ENCODE peak calls at places on chromosomes 13 and 19, in four cellular contexts. V is chondrocyte, X is activated T-cell treated with anti-CD3 and anti-CD28 coated beads for 1 hour, N is fibroblast of lung. K is an unnamed sample.

GRCh38 chr13:60398438-60398891 is 1.4 kb downstream of the TDRD3 start:
- DNase-seq in X (no peak), V (no peak), N (no peak), K (no peak)

GRCh38 chr13:96003304-96003703 is 49.9 kb downstream of the UGGT2 start:
- DNase-seq in V (no peak), X (no peak), N (peak), K (no peak)

GRCh38 chr19:1366899-1367870 is 16.5 kb upstream of the NDUFS7 start:
- DNase-seq in V (no peak), N (no peak), X (no peak), K (no peak)

GRCh38 chr19:31173991-31174390 is 175.2 kb downstream of the TSHZ3 start:
- DNase-seq in X (no peak), V (no peak), N (no peak), K (no peak)

GRCh38 chr13:75101997-75102720 is 379.8 kb downstream of the TBC1D4 start:
- DNase-seq in N (peak), V (no peak), X (no peak), K (peak)

GRCh38 chr19:54451331-54451871 is 2.4 kb downstream of the LENG8 start:
- DNase-seq in V (peak), N (peak), X (no peak), K (no peak)

GRCh38 chr19:19463348-19464117 is 51.8 kb downstream of the TSSK6 start:
- DNase-seq in N (peak), V (no peak), X (no peak), K (peak)

GRCh38 chr19:31294189-31294588 is 55.0 kb downstream of the TSHZ3 start:
- DNase-seq in N (no peak), X (no peak), V (no peak), K (no peak)

GRCh38 chr13:102295316-102296048 is 106.4 kb downstream of the FGF14 start:
- DNase-seq in V (no peak), X (no peak), N (peak), K (no peak)

GRCh38 chr19:18504886-18505610 is 16.8 kb downstream of the ELL start:
- DNase-seq in V (no peak), X (no peak), N (no peak), K (no peak)

GRCh38 chr13:55298201-55298600 is 1842.5 kb upstream of the PRR20A start:
- DNase-seq in X (no peak), N (no peak), V (no peak), K (no peak)